ENCODE peak calls at places on chromosomes 7 and 10, in four cellular contexts. O is GM12878, G is HepG2, V is WTC11. A is an unnamed sample.

GRCh38 chr10:3874988-3875841 is 90.2 kb upstream of the KLF6 start:
- DNase-seq in O (peak; percentile 92), G (no peak), V (no peak), A (no peak)

GRCh38 chr10:42769653-42770052 is 12.9 kb upstream of the BMS1 start:
- DNase-seq in O (no peak), G (no peak), V (no peak), A (peak; percentile 71)

GRCh38 chr10:113007343-113007771 is 57.3 kb downstream of the TCF7L2 start:
- DNase-seq in O (no peak), G (peak; percentile 97), V (no peak), A (no peak)

GRCh38 chr10:132407243-132407746 is 10.3 kb downstream of the PWWP2B start:
- DNase-seq in O (no peak), G (peak; percentile 58), V (no peak), A (no peak)

GRCh38 chr7:2030475-2031456 is 202.0 kb downstream of the MAD1L1 start:
- DNase-seq in O (no peak), G (no peak), V (peak; percentile 10), A (peak; percentile 16)

GRCh38 chr7:98836811-98837631 is 32.8 kb downstream of the TMEM130 start:
- DNase-seq in O (no peak), G (peak; percentile 21), V (peak; percentile 90), A (peak; percentile 71)

GRCh38 chr10:120182431-120182830 is 274.6 kb upstream of the PLPP4 start:
- DNase-seq in O (no peak), G (no peak), V (no peak), A (no peak)

GRCh38 chr10:113049881-113050280 is 99.8 kb downstream of the TCF7L2 start:
- DNase-seq in O (no peak), G (no peak), V (no peak), A (no peak)

GRCh38 chr10:91340613-91341362 is 69.4 kb upstream of the HECTD2 start:
- DNase-seq in O (no peak), G (no peak), V (no peak), A (no peak)

GRCh38 chr10:22590115-22590514 is 124.3 kb downstream of the PIP4K2A start:
- DNase-seq in O (no peak), G (no peak), V (no peak), A (no peak)

GRCh38 chr10:52256832-52257691 is 57.0 kb upstream of the DKK1 start:
- DNase-seq in O (peak; percentile 64), G (no peak), V (no peak), A (no peak)

GRCh38 chr7:28818996-28819395 is 139.1 kb downstream of the TRIL start:
- DNase-seq in O (no peak), G (no peak), V (no peak), A (no peak)

GRCh38 chr10:234708-235406 is 99.6 kb downstream of the ZMYND11 start:
- DNase-seq in O (no peak), G (no peak), V (no peak), A (no peak)

GRCh38 chr7:44766416-44766801 is 17.8 kb downstream of the ZMIZ2 start:
- DNase-seq in O (no peak), G (no peak), V (no peak), A (no peak)

GRCh38 chr10:124992462-124993344 is 50.8 kb downstream of the ZRANB1 start:
- DNase-seq in O (no peak), G (peak; percentile 47), V (peak; percentile 67), A (no peak)

GRCh38 chr10:107618461-107619093 is 454.1 kb upstream of the SORCS1 start:
- DNase-seq in O (no peak), G (no peak), V (no peak), A (no peak)

GRCh38 chr7:44289341-44290249 is 35.8 kb downstream of the CAMK2B start:
- DNase-seq in O (no peak), G (no peak), V (peak; percentile 8), A (no peak)

GRCh38 chr7:125090596-125090995 is 161.0 kb upstream of the POT1 start:
- DNase-seq in O (no peak), G (no peak), V (no peak), A (no peak)

GRCh38 chr10:99292159-99292558 is 37.0 kb upstream of the CNNM1 start:
- DNase-seq in O (no peak), G (no peak), V (no peak), A (no peak)

DNA sequence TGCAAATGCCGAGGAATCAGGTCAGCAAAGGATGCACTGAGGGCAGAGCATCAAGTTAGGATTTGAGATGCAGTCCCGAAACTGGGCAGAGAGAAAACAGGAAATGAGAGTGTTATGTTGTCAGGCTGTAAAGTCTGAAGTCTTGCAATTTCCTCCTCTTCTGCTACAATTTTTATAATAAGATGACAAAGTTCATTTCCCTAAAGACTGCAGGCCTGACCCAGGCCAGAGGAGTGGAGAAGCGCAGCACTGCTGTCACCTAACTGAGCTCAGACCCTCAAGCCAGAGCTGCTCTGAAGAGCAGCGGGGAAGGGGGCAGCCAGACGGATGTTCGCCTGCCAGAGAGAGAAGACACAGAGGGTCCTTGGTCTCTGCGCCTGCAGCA is 12.5 kb upstream of the AOAH start:
- DNase-seq in O (peak; percentile 50), G (no peak), V (no peak), A (no peak)
- TF ChIP-seq ETV6 in O (no peak), G (no peak), V (no peak), A (no peak)

GRCh38 chr10:110323503-110323902 is 18.8 kb upstream of the SMNDC1 start:
- DNase-seq in O (no peak), G (no peak), V (no peak), A (no peak)
- TF ChIP-seq ETV6 in O (no peak), G (no peak), V (no peak), A (no peak)

DNA sequence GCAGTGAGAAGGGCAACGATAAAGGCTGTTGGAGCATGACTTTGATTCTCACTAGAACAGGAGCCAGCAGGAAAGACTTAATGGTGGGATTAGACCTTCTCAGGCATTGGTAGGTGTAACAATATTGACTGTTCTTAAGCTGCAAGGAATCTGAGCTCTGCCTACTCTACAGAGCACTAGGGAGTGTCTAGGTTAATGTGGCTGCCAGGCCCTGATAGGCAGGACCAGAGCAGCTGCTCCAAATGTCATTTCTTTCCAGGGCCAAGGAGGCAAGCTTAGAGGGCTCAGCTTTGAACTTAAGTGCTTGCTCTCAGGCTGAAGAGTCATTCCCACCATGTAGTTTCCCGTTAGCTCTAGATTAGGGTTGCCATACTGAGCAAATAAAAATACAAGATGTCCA is 96.8 kb downstream of the RAB18 start:
- DNase-seq in O (no peak), G (no peak), V (no peak), A (no peak)
- TF ChIP-seq ETV6 in O (no peak), G (no peak), V (no peak), A (no peak)

GRCh38 chr7:115329006-115329405 is 407.1 kb downstream of the MDFIC start:
- DNase-seq in O (no peak), G (no peak), V (no peak), A (no peak)

GRCh38 chr7:115327326-115327725 is 405.4 kb downstream of the MDFIC start:
- DNase-seq in O (no peak), G (no peak), V (no peak), A (no peak)

GRCh38 chr7:115332691-115333090 is 410.8 kb downstream of the MDFIC start:
- DNase-seq in O (no peak), G (no peak), V (no peak), A (no peak)

DNA sequence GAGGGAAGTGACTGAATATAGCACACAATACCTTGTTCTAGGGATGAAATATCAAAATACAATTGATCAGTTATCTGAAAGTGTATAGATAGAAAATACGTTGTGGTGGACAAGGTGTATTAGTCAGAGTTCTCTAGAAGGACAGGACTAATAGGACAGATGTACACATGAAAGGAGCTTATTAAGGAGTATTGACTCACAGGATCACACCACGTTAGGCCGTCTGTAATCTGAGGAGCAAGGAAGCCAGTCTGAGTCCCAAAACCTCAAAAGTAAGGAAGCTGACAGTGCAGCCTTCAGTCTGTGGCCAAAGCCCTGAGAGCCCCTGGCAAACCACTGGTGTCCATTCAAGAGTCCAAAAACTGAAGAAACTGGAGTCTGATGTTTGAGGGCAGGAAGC is 406.1 kb downstream of the MDFIC start:
- DNase-seq in O (no peak), G (no peak), V (no peak), A (no peak)
- TF ChIP-seq ETV6 in O (no peak), G (no peak), V (no peak), A (no peak)

GRCh38 chr7:95631545-95631944 is 35.2 kb upstream of the PDK4 start:
- DNase-seq in O (no peak), G (no peak), V (no peak), A (no peak)

GRCh38 chr7:95636140-95636539 is 39.8 kb upstream of the PDK4 start:
- DNase-seq in O (no peak), G (no peak), V (no peak), A (no peak)

GRCh38 chr7:95628831-95629439 is 32.6 kb upstream of the PDK4 start:
- DNase-seq in O (no peak), G (no peak), V (no peak), A (no peak)

GRCh38 chr7:95630702-95631458 is 34.6 kb upstream of the PDK4 start:
- DNase-seq in O (no peak), G (no peak), V (no peak), A (no peak)

GRCh38 chr7:95632609-95633008 is 36.3 kb upstream of the PDK4 start:
- DNase-seq in O (no peak), G (no peak), V (no peak), A (no peak)
- TF ChIP-seq ETV6 in O (no peak), G (no peak), V (no peak), A (no peak)

DNA sequence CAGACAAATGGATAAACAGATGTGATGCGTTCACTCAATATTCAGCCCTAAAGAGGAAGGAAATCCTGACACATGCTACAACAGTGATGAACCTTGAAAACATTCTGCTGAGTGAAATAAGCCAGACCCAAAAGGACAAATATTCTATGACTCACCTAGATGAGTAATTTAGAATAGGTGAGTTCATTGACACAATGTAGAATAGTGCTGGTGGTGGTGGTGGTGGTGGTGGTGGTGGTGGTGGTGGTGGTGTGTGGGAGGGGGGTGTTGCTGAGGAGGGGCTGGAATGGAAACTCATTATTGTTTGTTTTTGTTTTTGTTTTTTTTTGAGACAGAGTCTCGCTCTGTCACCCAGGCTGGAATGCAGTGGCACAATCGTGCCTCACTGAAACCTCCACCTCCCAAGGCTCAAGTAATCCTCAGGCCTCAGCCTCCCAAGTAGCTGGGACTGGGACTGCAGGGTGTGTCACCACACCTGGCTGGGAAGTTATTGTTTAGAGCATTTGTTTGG is 28.6 kb downstream of the SMKR1 start:
- DNase-seq in O (no peak), G (peak; percentile 58), V (no peak), A (no peak)
- TF ChIP-seq ETV6 in O (no peak), G (no peak), V (no peak), A (no peak)

DNA sequence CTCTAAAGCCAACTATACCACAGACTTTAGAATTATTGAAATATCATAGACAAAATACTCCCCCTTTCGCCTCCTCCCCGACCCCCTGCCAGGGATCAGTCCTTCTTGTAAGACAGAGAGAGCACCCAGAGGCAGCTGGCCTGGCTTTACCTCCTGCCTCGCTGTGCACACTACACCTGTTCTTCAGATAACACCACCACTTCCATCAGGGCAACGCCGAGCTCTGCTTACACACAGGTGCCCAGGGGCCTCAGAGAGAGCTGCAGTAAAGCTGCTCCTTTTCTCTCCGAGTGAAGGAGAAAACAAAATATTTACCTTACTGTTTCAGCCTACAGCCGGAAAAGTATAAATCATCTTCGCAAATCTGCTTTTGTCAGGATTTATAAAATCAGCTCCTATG is 80.8 kb downstream of the HIPK2 start:
- DNase-seq in O (no peak), G (no peak), V (no peak), A (no peak)
- TF ChIP-seq ETV6 in O (no peak), G (no peak), V (no peak), A (no peak)

A was measured in K562.